ENCODE peak calls at places on chromosomes 13 and 19, in four cellular contexts. U is mesendoderm, J is IMR-90, C is mesenchymal stem cell. G is an unnamed sample.

GRCh38 chr19:55552620-55553019 is 7.3 kb upstream of the SBK3 start:
- DNase-seq in U (no peak), J (peak), C (peak), G (no peak)

GRCh38 chr13:27954406-27954851 is 14.7 kb downstream of the CDX2 start:
- DNase-seq in U (peak), J (no peak), C (peak), G (peak)

GRCh38 chr19:33731886-33732285 is 64.8 kb upstream of the KCTD15 start:
- DNase-seq in U (no peak), J (no peak), C (no peak), G (no peak)

GRCh38 chr19:1747285-1748114 is 5.8 kb upstream of the ONECUT3 start:
- DNase-seq in U (peak), J (peak), C (peak), G (peak)

GRCh38 chr13:77509221-77509620 is 26.3 kb upstream of the SCEL start:
- DNase-seq in U (no peak), J (peak), C (peak), G (no peak)

GRCh38 chr13:44578064-44578394 is 1.9 kb upstream of the TSC22D1 start:
- DNase-seq in U (peak), J (no peak), C (no peak), G (no peak)

GRCh38 chr13:114194853-114195252 is 15.8 kb downstream of the CFAP97D2 start:
- DNase-seq in U (no peak), J (no peak), C (no peak), G (no peak)

GRCh38 chr13:21986602-21987001 is 315.7 kb downstream of the FGF9 start:
- DNase-seq in U (no peak), J (peak), C (peak), G (no peak)

GRCh38 chr13:73325351-73326214 is 266.8 kb downstream of the KLF5 start:
- DNase-seq in U (no peak), J (peak), C (peak), G (no peak)

GRCh38 chr13:23087884-23088283 is 92.9 kb upstream of the SGCG start:
- DNase-seq in U (peak), J (peak), C (no peak), G (peak)

GRCh38 chr19:41862445-41862986 is 2.5 kb downstream of the RPS19 start:
- DNase-seq in U (no peak), J (no peak), C (no peak), G (no peak)

GRCh38 chr13:101545521-101545920 is 93.0 kb downstream of the ITGBL1 start:
- DNase-seq in U (no peak), J (peak), C (no peak), G (no peak)

GRCh38 chr19:33275933-33276619 is 26.3 kb downstream of the CEBPA start:
- DNase-seq in U (no peak), J (no peak), C (no peak), G (no peak)

GRCh38 chr19:41249707-41250423 is 14.3 kb upstream of the HNRNPUL1 start:
- DNase-seq in U (peak), J (no peak), C (no peak), G (no peak)

GRCh38 chr13:95641961-95642621 is 2.4 kb downstream of the DZIP1 start:
- DNase-seq in U (peak), J (peak), C (peak), G (peak)

GRCh38 chr13:34967851-34968562 is 25.9 kb downstream of the NBEA start:
- DNase-seq in U (no peak), J (no peak), C (no peak), G (no peak)

GRCh38 chr13:112711528-112712265 is 21.9 kb downstream of the ATP11A start:
- DNase-seq in U (peak), J (peak), C (peak), G (peak)

GRCh38 chr13:46866150-46866549 is 30.7 kb downstream of the HTR2A start:
- DNase-seq in U (peak), J (peak), C (peak), G (peak)

GRCh38 chr13:51000576-51001260 is 91.1 kb downstream of the RNASEH2B start:
- DNase-seq in U (no peak), J (peak), C (peak), G (no peak)

GRCh38 chr19:12333162-12334159 is at the start of gene ZNF563:
- DNase-seq in U (peak), J (peak), C (peak), G (peak)

DNA sequence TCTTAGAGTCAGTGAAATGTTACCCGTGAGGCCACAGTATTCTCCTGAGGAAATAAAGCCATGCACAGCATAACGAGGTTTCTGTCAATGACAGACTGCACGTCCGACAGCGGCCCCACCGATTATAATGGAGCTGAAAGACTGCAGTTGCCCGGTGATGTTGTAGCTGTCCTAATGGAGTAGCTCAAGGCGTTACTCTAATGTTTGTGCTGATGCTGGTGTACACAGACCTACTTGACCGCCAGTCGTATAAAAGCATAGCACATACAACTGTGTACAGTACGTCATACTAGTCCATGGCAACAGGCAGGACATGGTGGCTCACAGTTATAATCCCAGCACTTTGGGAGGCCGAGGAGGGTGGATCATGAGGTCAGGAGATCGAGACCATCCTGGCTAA is 7.7 kb upstream of the GPR32 start:
- DNase-seq in U (no peak), J (no peak), C (no peak), G (no peak)
- H2AK5ac ChIP-seq in U (no peak), J (no peak), C (no peak), G (no peak)

DNA sequence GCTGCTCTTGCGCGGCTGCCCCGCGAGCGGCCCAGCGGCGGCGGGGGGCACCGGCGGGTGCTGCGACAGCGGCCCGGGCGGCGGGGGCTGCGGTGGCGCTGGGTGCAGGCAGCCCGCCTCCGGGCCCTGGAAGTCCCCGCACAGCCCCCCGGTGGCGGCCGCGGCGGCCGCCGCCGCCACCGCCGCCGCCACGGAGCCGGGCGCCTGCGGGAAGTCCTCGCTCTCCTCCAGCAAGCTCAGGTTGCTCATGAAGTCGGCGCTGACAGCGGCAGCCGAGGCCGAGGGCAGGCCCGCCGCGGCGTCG is 735 bp downstream of the FOXO1 start:
- DNase-seq in U (peak), J (no peak), C (no peak), G (no peak)
- H2BK120ac ChIP-seq in U (no peak), J (no peak), C (no peak), G (no peak)

DNA sequence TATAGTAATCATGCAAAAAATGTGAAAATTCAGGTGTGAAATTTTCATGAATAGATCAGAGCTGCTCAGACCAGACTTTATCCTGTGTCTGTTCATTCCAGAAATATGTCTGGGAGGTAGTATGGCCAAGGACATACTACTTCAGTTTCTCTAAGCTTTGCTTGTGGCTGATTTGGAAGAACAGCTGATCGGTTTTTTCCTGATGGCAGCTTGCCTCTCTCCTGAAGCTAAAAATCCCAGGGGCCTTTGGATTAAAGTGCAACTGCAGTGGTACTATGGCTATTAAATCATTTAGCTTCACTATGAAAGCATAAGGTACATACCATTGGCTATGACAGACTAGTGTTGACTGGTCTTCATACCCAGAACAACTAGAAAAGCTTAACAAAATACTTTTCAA is 201.7 kb upstream of the MIR17HG start:
- DNase-seq in U (no peak), J (no peak), C (no peak), G (no peak)
- H2AK5ac ChIP-seq in U (no peak), J (no peak), C (no peak), G (no peak)

GRCh38 chr19:16112778-16113177 is 1.1 kb downstream of the RAB8A start:
- DNase-seq in U (no peak), J (no peak), C (no peak), G (no peak)

GRCh38 chr19:16111909-16112752 is 442 bp downstream of the RAB8A start:
- DNase-seq in U (no peak), J (no peak), C (no peak), G (no peak)

GRCh38 chr19:16113727-16114126 is 2.0 kb downstream of the RAB8A start:
- DNase-seq in U (peak), J (no peak), C (no peak), G (no peak)

GRCh38 chr19:16115309-16116039 is 3.8 kb downstream of the RAB8A start:
- DNase-seq in U (no peak), J (no peak), C (no peak), G (no peak)

GRCh38 chr19:16111160-16111908 is at the start of gene RAB8A:
- DNase-seq in U (peak), J (peak), C (peak), G (peak)
- H2BK120ac ChIP-seq in U (no peak), J (no peak), C (peak), G (no peak)

DNA sequence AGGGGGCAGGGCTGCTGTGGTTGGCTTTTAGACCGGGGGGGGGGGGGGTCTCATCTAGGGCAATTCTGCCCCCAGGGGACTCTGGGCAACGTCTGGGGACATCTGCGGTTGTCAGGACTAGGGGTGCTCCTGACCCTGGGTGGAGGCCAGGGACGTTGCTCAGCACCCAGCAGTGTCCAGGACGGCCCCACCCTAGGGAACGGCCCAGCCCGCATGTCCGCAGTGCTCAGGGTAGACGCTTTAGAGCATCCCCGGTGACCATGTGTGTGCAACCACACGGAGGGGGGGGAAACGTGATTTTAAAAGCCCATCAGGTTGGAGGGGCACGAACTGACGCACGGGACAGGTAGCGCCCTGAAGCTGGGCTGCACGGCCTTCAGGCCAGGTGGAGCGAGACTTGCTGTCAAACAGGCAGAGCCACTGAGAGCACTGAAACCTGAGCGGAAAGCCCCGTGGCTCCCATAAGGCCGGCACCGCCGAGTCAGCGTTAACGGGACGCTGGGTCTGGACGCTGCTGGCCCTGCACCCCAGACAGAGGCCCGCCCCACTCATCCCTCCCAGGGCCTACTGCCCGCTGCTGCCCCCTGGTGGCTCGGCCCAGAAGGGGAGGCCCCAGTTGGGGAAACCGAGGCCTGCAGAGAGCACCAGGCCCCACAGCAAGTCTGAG is 8.3 kb downstream of the CACTIN start:
- DNase-seq in U (peak), J (peak), C (peak), G (peak)
- H2AK5ac ChIP-seq in U (no peak), J (peak), C (no peak), G (no peak)

DNA sequence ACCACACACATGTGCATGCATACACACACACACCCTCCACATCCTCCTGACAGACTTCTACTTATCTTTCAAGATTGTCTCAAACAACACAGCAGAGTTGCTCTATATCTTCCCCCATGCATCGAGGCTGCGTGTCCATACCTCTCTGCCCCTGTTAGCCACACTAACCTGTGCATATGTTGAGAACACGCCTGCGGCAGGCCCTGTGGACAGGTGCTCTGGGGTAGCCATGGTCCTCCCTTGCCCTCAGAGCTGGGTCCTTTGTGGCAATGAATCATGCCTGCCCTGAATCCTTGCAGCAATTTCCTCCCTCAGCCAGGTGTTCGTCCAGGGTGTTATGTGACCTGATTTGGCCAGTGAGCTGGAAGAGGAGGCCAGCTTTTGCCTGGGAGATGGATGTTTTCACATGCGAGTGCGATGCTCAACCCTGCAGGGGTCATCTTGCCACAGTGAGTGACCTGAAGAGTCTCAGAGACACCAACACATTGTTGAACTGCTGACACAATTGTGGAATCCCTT is 213.3 kb downstream of the KATNAL1 start:
- DNase-seq in U (no peak), J (no peak), C (no peak), G (no peak)
- H2BK120ac ChIP-seq in U (no peak), J (no peak), C (no peak), G (no peak)

DNA sequence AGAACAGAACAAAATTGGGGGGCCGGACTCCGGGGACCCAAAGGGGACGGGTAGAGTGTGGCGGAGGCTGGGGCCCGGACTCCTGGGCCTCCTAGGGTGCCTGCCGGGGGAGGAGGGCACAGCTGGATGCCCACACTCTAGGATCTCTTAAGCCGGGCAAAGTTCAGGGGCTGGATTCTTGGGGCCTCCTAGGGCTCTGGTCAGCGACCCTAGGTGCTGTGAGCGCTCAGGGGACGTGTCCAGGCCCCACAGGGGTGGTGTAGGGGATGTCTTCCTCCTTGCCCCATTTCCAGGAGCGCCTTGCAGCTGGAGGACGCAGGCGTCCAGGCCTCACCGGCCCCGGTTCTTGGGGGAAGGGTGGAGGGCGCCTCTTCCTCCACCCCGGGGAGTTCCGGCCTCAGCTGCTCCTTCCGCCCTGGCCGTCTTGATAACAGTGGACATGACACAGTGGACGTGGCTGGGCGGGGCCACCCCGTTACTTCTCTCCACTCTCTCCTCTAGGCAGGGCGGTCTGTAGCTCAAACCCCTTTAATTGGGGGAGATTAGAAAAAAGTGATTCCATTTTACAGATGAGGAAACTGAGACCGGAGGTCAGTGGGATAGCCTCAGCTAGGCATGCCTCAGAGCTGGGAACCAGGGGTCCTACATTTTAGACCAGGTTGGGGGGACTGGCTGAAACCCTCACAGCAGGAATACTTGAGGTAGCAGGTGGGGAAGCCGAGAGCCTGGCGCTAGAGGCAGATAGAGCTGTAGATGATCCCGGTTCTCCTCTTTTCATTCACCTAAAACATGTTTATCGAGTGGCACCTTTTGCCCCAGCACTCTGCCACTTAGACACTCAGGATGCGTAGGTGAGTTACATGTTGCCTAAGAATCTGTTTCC is 705 bp downstream of the STXBP2 start:
- DNase-seq in U (no peak), J (no peak), C (peak), G (no peak)
- H2AK5ac ChIP-seq in U (no peak), J (no peak), C (no peak), G (no peak)

DNA sequence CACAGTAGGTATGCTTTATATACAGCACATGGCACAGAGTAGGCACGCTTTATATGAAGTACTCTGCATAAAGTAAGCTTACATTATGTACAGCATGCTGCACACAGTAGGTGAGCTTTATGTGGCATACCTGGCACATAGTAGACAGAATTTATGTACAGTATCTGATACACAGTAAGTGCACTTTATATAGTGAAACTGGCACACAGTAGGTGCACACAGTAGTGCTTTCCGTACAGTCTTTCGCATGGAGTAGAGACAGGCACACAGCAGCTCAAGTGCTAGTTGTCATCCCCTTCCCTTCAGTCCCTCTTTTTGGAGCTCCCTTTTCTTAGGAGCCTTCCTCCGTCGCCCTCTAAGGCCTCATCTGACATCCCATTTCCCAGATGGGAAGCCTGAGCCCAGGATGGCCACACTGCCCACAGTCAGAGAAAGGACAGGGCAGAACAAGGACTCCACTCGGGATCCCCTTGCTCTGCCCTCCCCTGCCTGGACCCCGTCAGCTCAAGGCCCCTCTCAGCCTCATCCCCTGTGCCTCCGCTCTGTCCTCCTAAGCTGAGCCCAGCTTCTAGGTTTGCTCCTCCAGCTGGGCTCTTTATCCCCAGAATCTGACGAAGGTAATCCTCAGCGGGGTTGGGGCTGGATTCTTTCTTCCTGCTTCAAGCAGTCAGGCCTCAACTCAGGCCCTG is 852 bp upstream of the CYP4F12 start:
- DNase-seq in U (no peak), J (no peak), C (no peak), G (no peak)
- H2BK120ac ChIP-seq in U (no peak), J (no peak), C (no peak), G (no peak)

GRCh38 chr19:495440-496332 is 600 bp upstream of the MADCAM1 start:
- DNase-seq in U (peak), J (peak), C (peak), G (peak)

GRCh38 chr19:497861-498590 is 1.7 kb downstream of the MADCAM1 start:
- DNase-seq in U (no peak), J (no peak), C (no peak), G (peak)

GRCh38 chr19:495047-495439 is 1.2 kb upstream of the MADCAM1 start:
- DNase-seq in U (no peak), J (no peak), C (no peak), G (no peak)

GRCh38 chr19:497476-497860 is 1.2 kb downstream of the MADCAM1 start:
- DNase-seq in U (no peak), J (no peak), C (no peak), G (no peak)

GRCh38 chr19:496333-496634 is at the start of gene MADCAM1:
- DNase-seq in U (no peak), J (no peak), C (no peak), G (peak)
- H2AK5ac ChIP-seq in U (no peak), J (no peak), C (no peak), G (no peak)